ENCODE peak calls at places on chromosomes 1 and 21, in four cellular contexts. One of them, this sample, is unnamed. For H3K27me3 and H3K4me1, the result is how much of the 10 kb centered on the place peaks cover.

GRCh38 chr1:95042286-95042685 is 30.5 kb downstream of the ALG14 start:
- DNase-seq in DND-41: no peak
- DNase-seq in breast epithelium: no peak
- DNase-seq in HCT116: no peak
- DNase-seq in this sample: no peak

GRCh38 chr1:170836146-170836545 is 99.2 kb upstream of the MROH9 start:
- DNase-seq in DND-41: no peak
- DNase-seq in breast epithelium: no peak
- DNase-seq in HCT116: no peak
- DNase-seq in this sample: no peak

GRCh38 chr1:118302145-118302544 is 117.1 kb upstream of the SPAG17 start:
- DNase-seq in DND-41: no peak
- DNase-seq in breast epithelium: no peak
- DNase-seq in HCT116: no peak
- DNase-seq in this sample: no peak

GRCh38 chr21:36429672-36430546 is 44.7 kb downstream of the CHAF1B start:
- DNase-seq in DND-41: no peak
- DNase-seq in breast epithelium: no peak
- DNase-seq in HCT116: peak
- DNase-seq in this sample: peak

GRCh38 chr1:198937231-198938031 is 298.6 kb downstream of the PTPRC start:
- DNase-seq in DND-41: peak
- DNase-seq in breast epithelium: no peak
- DNase-seq in HCT116: peak
- DNase-seq in this sample: no peak

GRCh38 chr1:71621785-71622184 is 541.0 kb upstream of the ZRANB2 start:
- DNase-seq in DND-41: no peak
- DNase-seq in breast epithelium: no peak
- DNase-seq in HCT116: no peak
- DNase-seq in this sample: no peak

GRCh38 chr1:221089273-221089672 is 210.0 kb downstream of the HLX start:
- DNase-seq in DND-41: no peak
- DNase-seq in breast epithelium: no peak
- DNase-seq in HCT116: no peak
- DNase-seq in this sample: no peak

GRCh38 chr1:81435175-81435574 is 365.6 kb upstream of the ADGRL2 start:
- DNase-seq in DND-41: no peak
- DNase-seq in breast epithelium: no peak
- DNase-seq in HCT116: no peak
- DNase-seq in this sample: no peak

GRCh38 chr1:109112652-109113285 is 1.1 kb upstream of the ELAPOR1 start:
- DNase-seq in DND-41: peak
- DNase-seq in breast epithelium: peak
- DNase-seq in HCT116: peak
- DNase-seq in this sample: peak

GRCh38 chr1:25725482-25725881 is 74.5 kb upstream of the SELENON start:
- DNase-seq in DND-41: no peak
- DNase-seq in breast epithelium: no peak
- DNase-seq in HCT116: no peak
- DNase-seq in this sample: no peak

GRCh38 chr1:35660581-35661473 is 19.5 kb upstream of the PSMB2 start:
- DNase-seq in DND-41: peak
- DNase-seq in breast epithelium: no peak
- DNase-seq in HCT116: no peak
- DNase-seq in this sample: no peak

GRCh38 chr1:156436319-156437043 is 64.1 kb downstream of the MEF2D start:
- DNase-seq in DND-41: no peak
- DNase-seq in breast epithelium: no peak
- DNase-seq in HCT116: no peak
- DNase-seq in this sample: no peak

GRCh38 chr1:18557621-18558465 is 72.8 kb upstream of the PAX7 start:
- DNase-seq in DND-41: no peak
- DNase-seq in breast epithelium: no peak
- DNase-seq in HCT116: no peak
- DNase-seq in this sample: no peak

GRCh38 chr1:60935599-60935990 is 146.8 kb upstream of the NFIA start:
- DNase-seq in DND-41: no peak
- DNase-seq in breast epithelium: no peak
- DNase-seq in HCT116: no peak
- DNase-seq in this sample: no peak

GRCh38 chr1:154705544-154705943 is 97.6 kb upstream of the ADAR start:
- DNase-seq in DND-41: no peak
- DNase-seq in breast epithelium: no peak
- DNase-seq in HCT116: no peak
- DNase-seq in this sample: no peak

GRCh38 chr1:208616776-208617175 is 372.6 kb upstream of the PLXNA2 start:
- DNase-seq in DND-41: no peak
- DNase-seq in breast epithelium: no peak
- DNase-seq in HCT116: no peak
- DNase-seq in this sample: no peak

GRCh38 chr1:209344146-209344545 is 239.4 kb upstream of the CAMK1G start:
- DNase-seq in DND-41: no peak
- DNase-seq in breast epithelium: no peak
- DNase-seq in HCT116: no peak
- DNase-seq in this sample: no peak

GRCh38 chr1:91552091-91552490 is 51.4 kb downstream of the CDC7 start:
- DNase-seq in DND-41: no peak
- DNase-seq in breast epithelium: no peak
- DNase-seq in HCT116: no peak
- DNase-seq in this sample: no peak

GRCh38 chr1:149888160-149888998 is 11.0 kb upstream of the BOLA1 start:
- DNase-seq in DND-41: no peak
- DNase-seq in breast epithelium: peak
- DNase-seq in HCT116: peak
- DNase-seq in this sample: peak

GRCh38 chr1:17315542-17316130 is 7.6 kb downstream of the PADI4 start:
- DNase-seq in DND-41: no peak
- DNase-seq in breast epithelium: no peak
- DNase-seq in HCT116: no peak
- DNase-seq in this sample: no peak

GRCh38 chr1:37728416-37728815 is 36.1 kb downstream of the CDCA8 start:
- DNase-seq in DND-41: no peak
- DNase-seq in breast epithelium: no peak
- DNase-seq in HCT116: no peak
- DNase-seq in this sample: no peak

DNA sequence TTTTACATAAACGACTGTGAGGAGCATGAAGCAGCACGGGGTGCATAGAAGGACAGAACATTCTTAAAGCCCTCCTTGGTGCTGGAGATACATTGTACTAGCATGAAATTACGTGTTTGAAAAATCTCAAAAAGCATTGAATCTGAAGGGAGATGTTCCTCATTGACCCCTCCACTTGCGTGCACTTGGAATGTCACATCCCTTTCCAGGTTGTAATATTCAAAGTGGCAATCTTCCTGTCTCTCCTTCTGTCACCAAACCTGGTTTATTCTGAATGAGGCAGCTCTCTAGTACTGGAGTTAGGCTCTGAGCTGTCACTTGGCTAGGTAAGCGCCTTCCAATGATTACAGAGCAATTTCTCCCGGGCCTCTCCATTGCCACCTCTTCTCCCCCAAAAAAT is 901 bp downstream of the DSCAM start:
- DNase-seq in DND-41: no peak
- DNase-seq in breast epithelium: no peak
- DNase-seq in HCT116: no peak
- DNase-seq in this sample: no peak
- H3K27me3 ChIP-seq in DND-41: under half
- H3K27me3 ChIP-seq in breast epithelium: under half
- H3K27me3 ChIP-seq in HCT116: under half
- H3K27me3 ChIP-seq in this sample: under half

GRCh38 chr1:27536767-27537166 is 46.8 kb upstream of the WASF2 start:
- DNase-seq in DND-41: no peak
- DNase-seq in breast epithelium: no peak
- DNase-seq in HCT116: no peak
- DNase-seq in this sample: no peak

GRCh38 chr1:27538793-27539192 is 48.8 kb upstream of the WASF2 start:
- DNase-seq in DND-41: no peak
- DNase-seq in breast epithelium: no peak
- DNase-seq in HCT116: no peak
- DNase-seq in this sample: no peak

GRCh38 chr1:27536004-27536757 is 46.2 kb upstream of the WASF2 start:
- DNase-seq in DND-41: no peak
- DNase-seq in breast epithelium: no peak
- DNase-seq in HCT116: no peak
- DNase-seq in this sample: no peak

GRCh38 chr1:27542463-27543273 is 52.7 kb upstream of the WASF2 start:
- DNase-seq in DND-41: no peak
- DNase-seq in breast epithelium: no peak
- DNase-seq in HCT116: peak
- DNase-seq in this sample: no peak

DNA sequence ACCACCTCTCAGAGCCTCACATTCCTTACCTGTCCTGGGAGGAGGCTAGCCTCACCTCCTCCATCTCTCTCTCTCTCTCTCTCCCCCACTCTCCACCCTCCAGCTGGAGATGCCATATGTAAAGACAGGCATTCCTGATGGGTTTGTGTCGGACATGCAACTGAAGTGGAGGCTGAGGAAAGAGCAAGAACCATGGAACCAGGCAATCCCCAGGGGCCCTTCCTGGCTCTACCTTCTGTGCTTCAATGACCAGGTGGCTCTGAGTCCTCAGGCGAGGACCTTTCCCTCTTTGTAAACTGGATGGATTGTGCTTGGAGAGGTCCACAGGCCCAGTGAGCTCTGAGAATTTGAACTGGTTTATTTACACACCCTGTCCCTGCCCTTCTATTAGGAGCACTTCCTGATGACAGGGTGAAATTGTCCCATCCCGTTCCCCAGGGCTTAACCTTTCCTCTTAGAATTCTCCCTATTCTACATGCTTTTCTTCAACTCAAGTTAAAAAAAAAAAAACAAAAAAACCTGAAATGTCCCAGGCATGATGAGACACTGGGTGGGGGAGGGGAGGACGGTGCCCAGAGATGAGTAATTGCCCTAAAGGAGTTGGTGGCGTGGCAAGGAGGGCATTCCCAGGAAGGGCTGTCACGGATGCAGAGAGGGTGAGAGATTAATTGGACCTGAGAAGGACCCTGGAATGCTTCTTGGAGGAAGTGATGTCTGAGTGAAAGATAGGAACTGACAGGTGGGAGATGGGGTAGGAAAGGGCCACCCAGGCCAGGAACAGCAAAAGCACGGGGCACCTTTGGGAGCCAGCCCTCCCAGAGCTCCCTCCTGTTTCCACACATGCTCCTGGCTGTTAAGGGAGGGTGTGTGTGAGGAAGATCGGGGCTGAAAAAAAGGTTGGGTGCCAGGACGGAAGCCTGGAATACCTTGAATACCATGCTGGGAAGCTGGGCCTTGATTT is 50.2 kb upstream of the WASF2 start:
- DNase-seq in DND-41: no peak
- DNase-seq in breast epithelium: no peak
- DNase-seq in HCT116: peak
- DNase-seq in this sample: no peak
- H3K4me1 ChIP-seq in DND-41: under half
- H3K4me1 ChIP-seq in breast epithelium: under half
- H3K4me1 ChIP-seq in HCT116: half or more
- H3K4me1 ChIP-seq in this sample: half or more

DNA sequence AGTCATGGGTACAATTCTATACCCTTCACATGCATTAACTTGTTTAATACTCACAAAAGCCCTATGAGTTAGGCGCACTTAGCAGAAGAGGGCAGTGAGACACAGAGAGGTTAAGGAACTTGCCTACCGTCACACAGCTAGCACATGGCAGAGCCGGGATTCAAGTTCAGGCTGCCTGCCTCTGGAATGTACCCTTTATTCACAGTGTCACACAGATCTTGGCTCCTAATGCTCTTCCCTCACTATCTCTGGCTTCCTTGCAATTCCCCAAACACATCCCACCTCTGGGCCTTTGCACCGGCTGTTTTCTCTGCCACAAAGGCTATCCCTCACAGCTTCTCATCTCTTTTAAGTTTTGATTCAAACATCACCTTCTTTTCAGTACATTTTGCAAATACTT is 25.1 kb downstream of the COL16A1 start:
- DNase-seq in DND-41: no peak
- DNase-seq in breast epithelium: no peak
- DNase-seq in HCT116: no peak
- DNase-seq in this sample: no peak
- H3K27me3 ChIP-seq in DND-41: under half
- H3K27me3 ChIP-seq in breast epithelium: under half
- H3K27me3 ChIP-seq in HCT116: under half
- H3K27me3 ChIP-seq in this sample: under half

DNA sequence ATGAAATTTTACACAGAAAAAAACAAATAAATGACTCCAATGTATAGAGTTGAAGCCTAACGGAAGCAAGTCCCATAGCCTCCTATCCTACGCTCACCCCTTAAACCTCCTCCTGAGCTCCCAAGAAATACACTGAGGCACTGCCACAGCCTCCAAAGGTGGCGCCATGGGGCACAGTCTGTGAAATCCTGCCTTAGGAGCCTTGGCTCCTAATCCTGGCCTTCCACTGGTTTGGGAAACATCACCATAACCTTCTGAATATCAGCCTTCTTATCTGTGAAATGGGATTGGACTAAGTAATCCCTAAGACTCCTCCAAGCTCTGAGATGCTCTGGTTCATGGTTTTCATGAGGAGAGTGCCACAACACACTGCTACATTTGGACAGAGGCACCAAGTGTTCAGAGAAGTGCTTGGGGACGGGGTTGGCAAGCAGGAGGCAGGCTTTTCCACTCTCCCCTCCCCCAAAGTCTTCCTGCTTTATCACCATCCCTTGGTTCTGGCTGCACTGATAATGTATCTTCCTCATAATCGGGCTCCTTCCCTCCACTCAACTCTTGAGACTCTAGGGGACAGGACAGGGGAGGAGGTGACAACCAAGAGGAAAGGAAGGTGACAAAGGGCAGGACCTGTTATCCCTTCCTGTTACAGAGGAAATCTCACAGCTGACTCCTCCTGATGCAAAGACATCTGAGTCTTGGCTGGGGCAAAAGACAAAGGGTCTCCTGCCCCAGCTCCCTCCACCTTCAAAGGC is 2.7 kb downstream of the SLAMF7 start:
- DNase-seq in DND-41: no peak
- DNase-seq in breast epithelium: no peak
- DNase-seq in HCT116: no peak
- DNase-seq in this sample: no peak
- H3K4me1 ChIP-seq in DND-41: under half
- H3K4me1 ChIP-seq in breast epithelium: under half
- H3K4me1 ChIP-seq in HCT116: under half
- H3K4me1 ChIP-seq in this sample: under half

DNA sequence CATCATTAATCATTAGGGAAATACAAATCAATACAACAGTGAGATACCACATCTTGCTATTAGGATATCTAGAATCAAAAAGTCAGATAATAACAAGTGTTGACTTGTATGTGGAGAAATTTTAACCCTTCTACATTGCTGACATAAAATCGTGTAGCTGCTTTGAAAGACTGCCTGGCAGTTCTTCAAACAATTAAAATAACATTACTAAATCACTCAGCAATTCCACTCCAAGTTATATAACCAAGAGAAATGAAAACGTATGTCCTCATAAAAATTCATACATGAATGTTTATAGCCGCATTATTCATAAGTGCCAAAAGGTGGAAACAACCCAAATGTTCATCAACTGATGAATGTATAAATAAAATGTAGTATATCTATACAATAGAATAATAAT is 164.6 kb downstream of the RASAL2 start:
- DNase-seq in DND-41: no peak
- DNase-seq in breast epithelium: no peak
- DNase-seq in HCT116: no peak
- DNase-seq in this sample: no peak
- H3K27me3 ChIP-seq in DND-41: under half
- H3K27me3 ChIP-seq in breast epithelium: under half
- H3K27me3 ChIP-seq in HCT116: under half
- H3K27me3 ChIP-seq in this sample: under half